ENCODE peak calls at places on chromosome 19, in seven cellular contexts. Z, K, F, W, O, L and A are unnamed samples. For H3K9me3, the result is how much of the 10 kb centered on the place peaks cover.

GRCh38 chr19:56811480-56811879 is 29.0 kb downstream of the PEG3 start:
- DNase-seq in W (no peak), O (no peak), L (no peak), Z (no peak), F (no peak), K (no peak), A (no peak)

GRCh38 chr19:54162884-54163283 is 3.4 kb upstream of the LENG1 start:
- DNase-seq in F (no peak), Z (no peak), W (no peak), K (no peak), O (no peak), L (no peak), A (no peak)

GRCh38 chr19:51064534-51065220 is at the start of gene KLK13:
- DNase-seq in Z (peak), L (no peak), K (no peak), F (peak), W (no peak), O (peak), A (no peak)

GRCh38 chr19:16117594-16118033 is 5.9 kb downstream of the RAB8A start:
- DNase-seq in K (no peak), W (no peak), F (no peak), L (no peak), O (no peak), Z (no peak), A (no peak)

GRCh38 chr19:48724796-48725753 is 5.5 kb upstream of the MAMSTR start:
- DNase-seq in O (peak), W (no peak), L (peak), K (peak), F (peak), Z (no peak), A (peak)

GRCh38 chr19:19238126-19238894 is 26.6 kb downstream of the NCAN start:
- DNase-seq in O (no peak), F (no peak), L (no peak), K (no peak), W (no peak), Z (no peak), A (no peak)

GRCh38 chr19:30345686-30346085 is 26.5 kb upstream of the ZNF536 start:
- DNase-seq in L (no peak), Z (no peak), O (no peak), K (no peak), F (no peak), W (no peak), A (no peak)

GRCh38 chr19:48881741-48882657 is 9.8 kb downstream of the PPP1R15A start:
- DNase-seq in O (no peak), L (no peak), K (no peak), Z (no peak), F (peak), W (no peak), A (no peak)

GRCh38 chr19:788821-789472 is 8.3 kb upstream of the PTBP1 start:
- DNase-seq in K (no peak), Z (no peak), F (peak), O (no peak), W (no peak), L (no peak), A (no peak)

GRCh38 chr19:29832801-29833200 is 21.0 kb downstream of the CCNE1 start:
- DNase-seq in O (no peak), W (no peak), F (no peak), Z (no peak), K (no peak), L (no peak), A (no peak)

GRCh38 chr19:48992571-48993174 is 436 bp downstream of the GYS1 start:
- DNase-seq in W (no peak), L (no peak), K (no peak), Z (no peak), F (no peak), O (peak), A (no peak)

GRCh38 chr19:58128041-58128685 is 22.4 kb downstream of the ZNF329 start:
- DNase-seq in L (no peak), K (no peak), Z (no peak), O (no peak), F (no peak), W (no peak), A (no peak)

GRCh38 chr19:6318772-6319171 is 14.6 kb downstream of the ACER1 start:
- DNase-seq in O (no peak), K (no peak), L (no peak), F (no peak), W (no peak), Z (no peak), A (no peak)

GRCh38 chr19:52658595-52658994 is 20.4 kb upstream of the ZNF83 start:
- DNase-seq in K (no peak), W (no peak), O (no peak), Z (no peak), F (no peak), L (no peak), A (no peak)

GRCh38 chr19:35521124-35521743 is 6.9 kb downstream of the SBSN start:
- DNase-seq in O (no peak), L (no peak), Z (no peak), F (no peak), W (no peak), K (no peak), A (no peak)

GRCh38 chr19:5804516-5805464 is at the start of gene NRTN:
- DNase-seq in F (peak), L (no peak), O (no peak), W (peak), K (peak), Z (peak), A (no peak)

GRCh38 chr19:17765069-17765618 is 13.9 kb downstream of the FCHO1 start:
- DNase-seq in K (peak), O (peak), Z (no peak), L (no peak), F (no peak), W (no peak), A (no peak)

GRCh38 chr19:30596813-30597399 is 224.7 kb downstream of the ZNF536 start:
- DNase-seq in Z (no peak), O (no peak), W (no peak), L (no peak), F (peak), K (no peak), A (no peak)

GRCh38 chr19:49801966-49802661 is 11.0 kb downstream of the FUZ start:
- DNase-seq in F (peak), O (peak), K (peak), L (peak), W (peak), Z (peak), A (peak)

GRCh38 chr19:2867025-2867991 is at the start of gene ZNF556:
- DNase-seq in F (no peak), W (no peak), L (no peak), K (no peak), O (no peak), Z (no peak), A (no peak)

GRCh38 chr19:2866495-2867024 is 575 bp upstream of the ZNF556 start:
- DNase-seq in K (no peak), W (no peak), O (no peak), F (no peak), Z (no peak), L (no peak), A (no peak)

GRCh38 chr19:2865334-2866221 is 1.6 kb upstream of the ZNF556 start:
- DNase-seq in K (no peak), F (no peak), W (no peak), O (no peak), L (no peak), Z (no peak), A (no peak)

GRCh38 chr19:2858864-2859263 is 8.3 kb upstream of the ZNF556 start:
- DNase-seq in W (no peak), Z (no peak), L (no peak), F (no peak), O (no peak), K (no peak), A (no peak)

DNA sequence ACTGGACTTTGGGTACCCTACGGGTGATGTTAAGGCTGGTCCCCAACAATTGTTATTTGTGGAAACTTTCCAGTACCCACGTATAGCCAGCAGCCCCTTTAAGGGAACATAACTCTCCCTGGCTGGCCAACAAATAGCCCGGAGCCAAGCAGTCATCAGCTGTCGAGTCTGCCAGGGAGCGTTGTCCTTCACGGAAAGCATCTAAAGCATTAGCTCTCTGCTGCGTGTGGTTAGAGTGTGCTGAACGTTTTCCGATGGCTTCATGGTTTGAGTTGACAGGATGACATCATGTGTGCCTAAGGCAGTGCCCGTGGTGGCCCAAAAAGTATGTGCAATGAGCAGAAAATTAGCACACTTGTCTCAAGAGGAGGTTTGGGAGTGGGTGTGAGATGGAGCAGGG is 3.3 kb upstream of the ZNF556 start:
- DNase-seq in W (no peak), F (no peak), L (no peak), K (no peak), O (no peak), Z (no peak), A (no peak)
- H3K9me3 ChIP-seq in W (under half), F (under half), L (under half), K (under half), O (under half), Z (under half), A (under half)

DNA sequence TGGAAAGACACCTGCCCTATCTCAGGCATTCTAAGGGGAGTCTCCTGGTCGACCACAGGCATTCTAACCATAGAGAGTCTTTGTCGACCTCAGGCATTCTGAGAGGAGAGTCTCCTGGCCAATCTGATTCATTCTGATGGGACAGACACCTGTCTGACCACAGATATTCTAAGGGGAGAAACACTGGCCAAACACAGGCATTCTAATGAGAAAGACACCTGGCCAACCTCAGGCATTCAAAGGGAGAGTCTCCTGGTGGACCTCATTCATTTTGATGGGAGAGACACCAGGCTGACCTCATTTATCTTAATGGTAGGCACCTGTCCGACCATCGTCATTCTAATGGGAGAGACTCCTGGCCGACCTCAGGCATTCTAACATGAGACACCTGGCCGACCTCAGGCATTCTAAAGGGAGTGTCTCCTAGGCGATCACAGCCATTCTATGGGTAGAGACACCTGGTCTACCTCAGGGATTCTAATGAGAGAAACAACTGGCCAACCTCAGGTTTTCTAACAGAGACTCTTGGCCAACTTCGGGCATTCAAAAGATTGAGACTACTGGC is 1351.5 kb downstream of the UQCRFS1 start:
- DNase-seq in O (no peak), F (no peak), W (no peak), L (no peak), K (no peak), Z (no peak), A (no peak)
- H3K9me3 ChIP-seq in O (under half), F (under half), W (under half), L (under half), K (under half), Z (under half), A (under half)

DNA sequence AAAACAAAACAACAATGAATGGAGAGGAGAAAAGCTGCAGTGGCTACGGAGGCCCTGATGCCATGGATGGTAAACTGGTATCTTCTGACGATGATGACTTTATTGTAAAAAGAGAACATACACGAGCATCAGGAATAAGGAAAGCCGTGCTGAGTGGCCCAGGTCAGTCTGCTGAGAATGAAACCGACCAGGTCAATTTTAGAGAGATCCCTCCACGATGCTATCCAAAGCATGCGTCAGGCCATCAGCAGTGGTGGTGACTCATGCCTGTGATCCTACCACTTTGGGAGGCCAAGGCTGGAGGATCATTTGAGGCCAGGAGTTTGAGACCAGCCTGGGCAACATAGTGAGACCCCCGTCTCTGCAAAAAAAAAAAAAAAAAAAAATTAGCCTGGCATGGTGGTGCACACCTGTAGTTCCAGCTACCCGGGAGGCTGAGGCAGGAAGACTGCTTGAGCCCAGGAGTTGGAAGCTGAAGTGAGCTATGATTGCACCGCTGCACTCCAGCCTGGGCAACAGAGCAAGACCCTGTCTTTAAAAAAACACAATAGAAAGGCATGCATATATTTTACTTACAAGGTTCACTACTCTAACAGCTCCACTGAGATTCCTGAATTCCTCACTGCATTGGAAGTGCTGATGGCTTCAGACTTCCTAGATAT is 62.3 kb downstream of the GADD45B start:
- DNase-seq in O (no peak), F (no peak), Z (no peak), W (no peak), L (no peak), K (peak), A (no peak)
- H3K9me3 ChIP-seq in O (under half), F (under half), Z (under half), W (under half), L (under half), K (under half), A (under half)

GRCh38 chr19:12970070-12970820 is 869 bp downstream of the DAND5 start:
- DNase-seq in W (no peak), K (no peak), L (no peak), O (no peak), Z (no peak), F (no peak), A (no peak)
- H3K9me3 ChIP-seq in W (under half), K (under half), L (under half), O (under half), Z (under half), F (under half), A (under half)

GRCh38 chr19:33779849-33780248 is 16.8 kb upstream of the KCTD15 start:
- DNase-seq in Z (no peak), L (no peak), W (no peak), O (no peak), K (no peak), F (no peak), A (no peak)

GRCh38 chr19:33780251-33780650 is 16.4 kb upstream of the KCTD15 start:
- DNase-seq in W (no peak), Z (no peak), F (no peak), K (no peak), L (no peak), O (no peak), A (no peak)

GRCh38 chr19:33781536-33781935 is 15.1 kb upstream of the KCTD15 start:
- DNase-seq in L (no peak), K (no peak), F (no peak), O (no peak), Z (no peak), W (no peak), A (no peak)

GRCh38 chr19:33781996-33782395 is 14.7 kb upstream of the KCTD15 start:
- DNase-seq in K (no peak), F (no peak), Z (no peak), O (no peak), W (no peak), L (no peak), A (no peak)

DNA sequence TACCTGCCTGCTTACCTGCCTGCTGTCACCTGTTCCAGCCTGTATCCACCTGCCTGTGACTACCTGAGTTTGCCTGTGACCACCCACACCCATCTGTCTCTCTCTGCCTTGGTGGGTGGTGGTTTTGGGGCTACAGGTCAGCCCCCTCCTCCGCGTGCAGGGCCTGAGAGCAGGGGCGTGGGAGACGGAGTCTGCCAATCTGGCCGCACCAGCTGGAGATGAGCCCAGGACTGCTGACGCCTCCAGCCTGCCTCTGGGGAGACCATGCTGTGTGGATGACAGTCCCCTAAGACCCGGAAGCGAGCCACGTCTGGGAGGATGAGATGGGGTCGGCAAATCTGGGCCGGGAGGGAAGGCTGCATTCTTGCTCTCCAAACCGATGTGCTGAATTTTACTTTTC is 15.9 kb upstream of the KCTD15 start:
- DNase-seq in K (no peak), Z (no peak), L (no peak), W (no peak), O (no peak), F (no peak), A (no peak)
- H3K9me3 ChIP-seq in K (under half), Z (under half), L (under half), W (under half), O (under half), F (under half), A (under half)

DNA sequence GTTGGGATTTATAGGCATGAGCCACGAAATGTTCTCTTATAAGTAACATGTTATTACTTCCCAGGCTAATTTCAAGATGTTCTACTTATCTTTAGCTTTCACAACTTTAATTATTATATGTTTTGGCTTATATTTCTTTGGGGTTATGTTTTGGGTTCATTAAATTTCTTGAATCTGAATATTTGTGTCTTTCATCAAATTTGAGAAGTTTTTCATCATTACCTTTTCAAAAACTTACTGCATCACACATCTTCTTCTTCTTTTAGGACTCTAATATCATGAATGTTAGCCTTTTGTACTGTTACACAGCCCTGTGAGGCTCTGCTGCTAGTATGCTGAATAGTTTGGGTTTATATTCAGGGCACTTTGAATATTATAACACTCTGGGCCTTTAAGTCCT is 9.7 kb upstream of the ZNF266 start:
- DNase-seq in F (no peak), L (no peak), K (no peak), Z (no peak), O (no peak), W (no peak), A (no peak)
- H3K9me3 ChIP-seq in F (under half), L (half or more), K (under half), Z (under half), O (under half), W (half or more), A (under half)